ENCODE peak calls at places on chromosomes 12 and 14, in six cellular contexts. N, H, U, Q, F and V are unnamed samples.

GRCh38 chr14:105375635-105376057 is 22.7 kb upstream of the TEX22 start:
- DNase-seq in N (no peak), H (no peak), U (peak), Q (no peak), F (no peak), V (no peak)

GRCh38 chr14:59359451-59360124 is 105.6 kb downstream of the GPR135 start:
- DNase-seq in N (no peak), H (peak), U (no peak), Q (no peak), F (no peak), V (no peak)

GRCh38 chr12:51533799-51534198 is 57.2 kb upstream of the SCN8A start:
- DNase-seq in N (no peak), H (peak), U (no peak), Q (no peak), F (no peak), V (no peak)

GRCh38 chr14:59013672-59014298 is 174.7 kb upstream of the DAAM1 start:
- DNase-seq in N (no peak), H (no peak), U (no peak), Q (no peak), F (no peak), V (no peak)

GRCh38 chr12:54569072-54569471 is 19.4 kb downstream of the PPP1R1A start:
- DNase-seq in N (no peak), H (no peak), U (no peak), Q (no peak), F (no peak), V (no peak)

GRCh38 chr12:106135781-106136180 is 3.0 kb downstream of the NUAK1 start:
- DNase-seq in N (no peak), H (no peak), U (no peak), Q (peak), F (no peak), V (no peak)

GRCh38 chr12:32471601-32472001 is 72.2 kb downstream of the FGD4 start:
- DNase-seq in N (no peak), H (no peak), U (peak), Q (peak), F (no peak), V (no peak)

GRCh38 chr12:108306014-108306501 is 33.1 kb downstream of the CMKLR1 start:
- DNase-seq in N (no peak), H (no peak), U (peak), Q (peak), F (no peak), V (peak)

GRCh38 chr14:54650331-54651017 is 83.5 kb downstream of the SAMD4A start:
- DNase-seq in N (no peak), H (no peak), U (no peak), Q (peak), F (peak), V (peak)

GRCh38 chr14:31842905-31843304 is 234.2 kb upstream of the ARHGAP5 start:
- DNase-seq in N (no peak), H (no peak), U (no peak), Q (no peak), F (no peak), V (peak)

GRCh38 chr12:45189766-45190403 is 26.0 kb upstream of the ANO6 start:
- DNase-seq in N (no peak), H (no peak), U (no peak), Q (no peak), F (no peak), V (no peak)

GRCh38 chr12:64522807-64523206 is 70.9 kb downstream of the TBK1 start:
- DNase-seq in N (no peak), H (no peak), U (no peak), Q (no peak), F (no peak), V (peak)

GRCh38 chr12:100199347-100200136 is 1.1 kb upstream of the ACTR6 start:
- DNase-seq in N (peak), H (peak), U (peak), Q (peak), F (no peak), V (peak)

GRCh38 chr14:76918751-76919421 is 92.7 kb downstream of the LRRC74A start:
- DNase-seq in N (peak), H (peak), U (no peak), Q (peak), F (peak), V (peak)

GRCh38 chr12:110135012-110135411 is 10.9 kb downstream of the IFT81 start:
- DNase-seq in N (no peak), H (no peak), U (no peak), Q (no peak), F (no peak), V (peak)

GRCh38 chr12:89343127-89343526 is 9.2 kb downstream of the DUSP6 start:
- DNase-seq in N (no peak), H (no peak), U (no peak), Q (no peak), F (no peak), V (peak)

GRCh38 chr12:107519906-107520859 is 165.4 kb upstream of the PWP1 start:
- DNase-seq in N (no peak), H (no peak), U (no peak), Q (no peak), F (no peak), V (no peak)

GRCh38 chr12:58803893-58804292 is 116.4 kb downstream of the LRIG3 start:
- DNase-seq in N (no peak), H (no peak), U (no peak), Q (peak), F (no peak), V (peak)

GRCh38 chr14:68958553-68958952 is 20.5 kb downstream of the ACTN1 start:
- DNase-seq in N (no peak), H (no peak), U (no peak), Q (no peak), F (no peak), V (no peak)

GRCh38 chr12:78118486-78118885 is 287.8 kb downstream of the NAV3 start:
- DNase-seq in N (no peak), H (no peak), U (no peak), Q (no peak), F (no peak), V (no peak)

GRCh38 chr14:104386281-104386841 is 193.2 kb upstream of the C14orf180 start:
- DNase-seq in N (no peak), H (peak), U (no peak), Q (no peak), F (no peak), V (no peak)

GRCh38 chr12:94208433-94208921 is 60.1 kb downstream of the PLXNC1 start:
- DNase-seq in N (no peak), H (no peak), U (peak), Q (no peak), F (no peak), V (no peak)

GRCh38 chr14:89509891-89510290 is 92.9 kb upstream of the FOXN3 start:
- DNase-seq in N (no peak), H (no peak), U (no peak), Q (peak), F (no peak), V (no peak)

GRCh38 chr14:30058401-30058800 is 130.8 kb upstream of the PRKD1 start:
- DNase-seq in N (no peak), H (no peak), U (no peak), Q (no peak), F (no peak), V (no peak)

GRCh38 chr12:78674311-78675085 is 190.1 kb upstream of the SYT1 start:
- DNase-seq in N (no peak), H (no peak), U (no peak), Q (peak), F (no peak), V (peak)

GRCh38 chr14:103121846-103122577 is 1.2 kb upstream of the TNFAIP2 start:
- DNase-seq in N (peak), H (peak), U (no peak), Q (peak), F (peak), V (no peak)

GRCh38 chr12:77357654-77358053 is 292.3 kb upstream of the E2F7 start:
- DNase-seq in N (no peak), H (no peak), U (no peak), Q (no peak), F (no peak), V (no peak)

GRCh38 chr12:71904629-71905028 is 34.0 kb upstream of the TPH2 start:
- DNase-seq in N (no peak), H (no peak), U (no peak), Q (no peak), F (no peak), V (no peak)

GRCh38 chr12:4174417-4174816 is 99.1 kb upstream of the CCND2 start:
- DNase-seq in N (no peak), H (no peak), U (no peak), Q (no peak), F (no peak), V (no peak)

GRCh38 chr14:101821528-101821927 is 60.0 kb downstream of the PPP2R5C start:
- DNase-seq in N (no peak), H (no peak), U (peak), Q (no peak), F (no peak), V (no peak)

GRCh38 chr12:25771062-25771461 is 187.4 kb upstream of the RASSF8 start:
- DNase-seq in N (no peak), H (no peak), U (no peak), Q (no peak), F (no peak), V (peak)

GRCh38 chr12:28540324-28540714 is 350.1 kb downstream of the CCDC91 start:
- DNase-seq in N (no peak), H (no peak), U (no peak), Q (no peak), F (no peak), V (no peak)

GRCh38 chr12:2785017-2785416 is 9.8 kb upstream of the FKBP4 start:
- DNase-seq in N (no peak), H (no peak), U (no peak), Q (no peak), F (no peak), V (no peak)

GRCh38 chr12:124556067-124556466 is 11.3 kb downstream of the NCOR2 start:
- DNase-seq in N (no peak), H (no peak), U (no peak), Q (no peak), F (no peak), V (no peak)

GRCh38 chr12:99619389-99620158 is 28.0 kb upstream of the GARIN6 start:
- DNase-seq in N (peak), H (no peak), U (no peak), Q (peak), F (no peak), V (peak)

GRCh38 chr12:99257672-99258071 is 389.9 kb upstream of the GARIN6 start:
- DNase-seq in N (no peak), H (no peak), U (no peak), Q (no peak), F (no peak), V (no peak)

GRCh38 chr12:51127050-51127729 is 43.8 kb upstream of the CSRNP2 start:
- DNase-seq in N (no peak), H (no peak), U (no peak), Q (no peak), F (no peak), V (no peak)

GRCh38 chr14:76473381-76474263 is 97.7 kb downstream of the ESRRB start:
- DNase-seq in N (no peak), H (no peak), U (no peak), Q (no peak), F (no peak), V (no peak)